ENCODE peak calls at places on chromosomes 2 and 18, in six cellular contexts. One of them, this sample, is unnamed.
A peak's percentile ranks its signal among the peaks of the same experiment; 100 is the strongest.

GRCh38 chr2:217919781-217920351 is 82.9 kb downstream of the TNS1 start:
- DNase-seq in HTR-8/SVneo: peak; percentile 56
- DNase-seq in heart left ventricle: peak; percentile 63
- DNase-seq in caudate nucleus: no peak
- DNase-seq in CD4-positive, alpha-beta memory T cell: no peak
- DNase-seq in K562: no peak
- DNase-seq in this sample: no peak

GRCh38 chr2:157036715-157037114 is 220.8 kb upstream of the GALNT5 start:
- DNase-seq in HTR-8/SVneo: no peak
- DNase-seq in heart left ventricle: no peak
- DNase-seq in caudate nucleus: no peak
- DNase-seq in CD4-positive, alpha-beta memory T cell: no peak
- DNase-seq in K562: no peak
- DNase-seq in this sample: no peak

GRCh38 chr2:213848631-213849030 is 562.2 kb upstream of the VWC2L start:
- DNase-seq in HTR-8/SVneo: peak; percentile 8
- DNase-seq in heart left ventricle: no peak
- DNase-seq in caudate nucleus: no peak
- DNase-seq in CD4-positive, alpha-beta memory T cell: no peak
- DNase-seq in K562: no peak
- DNase-seq in this sample: no peak

GRCh38 chr2:237459226-237459625 is 27.8 kb upstream of the MLPH start:
- DNase-seq in HTR-8/SVneo: no peak
- DNase-seq in heart left ventricle: no peak
- DNase-seq in caudate nucleus: no peak
- DNase-seq in CD4-positive, alpha-beta memory T cell: no peak
- DNase-seq in K562: no peak
- DNase-seq in this sample: no peak

GRCh38 chr2:84970956-84971798 is at the start of gene KCMF1:
- DNase-seq in HTR-8/SVneo: no peak
- DNase-seq in heart left ventricle: peak; percentile 83
- DNase-seq in caudate nucleus: peak; percentile 32
- DNase-seq in CD4-positive, alpha-beta memory T cell: peak; percentile 69
- DNase-seq in K562: peak; percentile 88
- DNase-seq in this sample: no peak

GRCh38 chr18:72762505-72763122 is 105.2 kb downstream of the NETO1 start:
- DNase-seq in HTR-8/SVneo: peak; percentile 10
- DNase-seq in heart left ventricle: no peak
- DNase-seq in caudate nucleus: no peak
- DNase-seq in CD4-positive, alpha-beta memory T cell: peak; percentile 14
- DNase-seq in K562: peak; percentile 22
- DNase-seq in this sample: peak; percentile 54

GRCh38 chr18:32998285-32998684 is 225.5 kb upstream of the KLHL14 start:
- DNase-seq in HTR-8/SVneo: no peak
- DNase-seq in heart left ventricle: no peak
- DNase-seq in caudate nucleus: no peak
- DNase-seq in CD4-positive, alpha-beta memory T cell: no peak
- DNase-seq in K562: no peak
- DNase-seq in this sample: no peak

GRCh38 chr2:199956062-199956380 is 639 bp downstream of the MAIP1 start:
- DNase-seq in HTR-8/SVneo: no peak
- DNase-seq in heart left ventricle: no peak
- DNase-seq in caudate nucleus: no peak
- DNase-seq in CD4-positive, alpha-beta memory T cell: no peak
- DNase-seq in K562: no peak
- DNase-seq in this sample: no peak

GRCh38 chr2:152093464-152093863 is 5.4 kb downstream of the CACNB4 start:
- DNase-seq in HTR-8/SVneo: no peak
- DNase-seq in heart left ventricle: peak; percentile 47
- DNase-seq in caudate nucleus: no peak
- DNase-seq in CD4-positive, alpha-beta memory T cell: no peak
- DNase-seq in K562: no peak
- DNase-seq in this sample: no peak

GRCh38 chr2:317501-318424 is 29.9 kb upstream of the ALKAL2 start:
- DNase-seq in HTR-8/SVneo: peak; percentile 79
- DNase-seq in heart left ventricle: no peak
- DNase-seq in caudate nucleus: no peak
- DNase-seq in CD4-positive, alpha-beta memory T cell: peak; percentile 2
- DNase-seq in K562: no peak
- DNase-seq in this sample: no peak

GRCh38 chr2:198441246-198441645 is 636.9 kb downstream of the PLCL1 start:
- DNase-seq in HTR-8/SVneo: no peak
- DNase-seq in heart left ventricle: no peak
- DNase-seq in caudate nucleus: no peak
- DNase-seq in CD4-positive, alpha-beta memory T cell: no peak
- DNase-seq in K562: no peak
- DNase-seq in this sample: no peak

GRCh38 chr2:220277445-220277960 is 650.1 kb downstream of the SLC4A3 start:
- DNase-seq in HTR-8/SVneo: no peak
- DNase-seq in heart left ventricle: peak; percentile 44
- DNase-seq in caudate nucleus: no peak
- DNase-seq in CD4-positive, alpha-beta memory T cell: no peak
- DNase-seq in K562: no peak
- DNase-seq in this sample: no peak

GRCh38 chr2:60819936-60820335 is 61.4 kb upstream of the REL start:
- DNase-seq in HTR-8/SVneo: no peak
- DNase-seq in heart left ventricle: no peak
- DNase-seq in caudate nucleus: no peak
- DNase-seq in CD4-positive, alpha-beta memory T cell: no peak
- DNase-seq in K562: no peak
- DNase-seq in this sample: no peak

GRCh38 chr2:226118471-226119429 is 680.9 kb downstream of the IRS1 start:
- DNase-seq in HTR-8/SVneo: peak; percentile 26
- DNase-seq in heart left ventricle: no peak
- DNase-seq in caudate nucleus: no peak
- DNase-seq in CD4-positive, alpha-beta memory T cell: no peak
- DNase-seq in K562: no peak
- DNase-seq in this sample: no peak

GRCh38 chr2:182593394-182593707 is 122.7 kb upstream of the DNAJC10 start:
- DNase-seq in HTR-8/SVneo: peak; percentile 26
- DNase-seq in heart left ventricle: no peak
- DNase-seq in caudate nucleus: no peak
- DNase-seq in CD4-positive, alpha-beta memory T cell: no peak
- DNase-seq in K562: no peak
- DNase-seq in this sample: no peak

GRCh38 chr2:69774984-69775982 is 33.3 kb downstream of the ANXA4 start:
- DNase-seq in HTR-8/SVneo: no peak
- DNase-seq in heart left ventricle: no peak
- DNase-seq in caudate nucleus: no peak
- DNase-seq in CD4-positive, alpha-beta memory T cell: peak; percentile 63
- DNase-seq in K562: no peak
- DNase-seq in this sample: no peak

GRCh38 chr18:23824235-23824634 is 135.0 kb downstream of the LAMA3 start:
- DNase-seq in HTR-8/SVneo: no peak
- DNase-seq in heart left ventricle: no peak
- DNase-seq in caudate nucleus: no peak
- DNase-seq in CD4-positive, alpha-beta memory T cell: no peak
- DNase-seq in K562: no peak
- DNase-seq in this sample: no peak

This sample was measured in glomerular endothelial cell.